ENCODE peak calls at places on chromosomes 11 and 22, in nine cellular contexts. Z is skeletal muscle cell; X is neural crest cell; E is iris pigment epithelial cell; G is activated T-helper 1 cell treated with Interleukin-2 at 50 U/mL for 16 hours; V is non-pigmented ciliary epithelial cell; P is fibroblast of mammary gland; T is stimulated activated CD8-positive, alpha-beta memory T cell treated with anti-CD3 and anti-CD28 coated beads, Interleukin-7, amount 100 ng/mL, for 1 hour; J is stimulated activated CD4-positive, alpha-beta T cell treated with anti-CD3 and anti-CD28 coated beads, Interleukin-4, amount 100 ng/mL, for 48 hours. Q is an unnamed sample.

GRCh38 chr11:121347094-121347493 is 54.5 kb downstream of the SC5D start:
- DNase-seq in X (no peak), J (no peak), Z (no peak), P (no peak), G (no peak), T (no peak), E (no peak), V (no peak), Q (no peak)

GRCh38 chr11:61680622-61681191 is 516 bp downstream of the DAGLA start:
- DNase-seq in T (no peak), G (no peak), V (no peak), J (no peak), X (no peak), P (no peak), Z (no peak), E (no peak), Q (no peak)

GRCh38 chr11:33868646-33869461 is 23.0 kb downstream of the LMO2 start:
- DNase-seq in Z (no peak), V (no peak), P (no peak), T (no peak), E (no peak), X (no peak), J (no peak), G (no peak), Q (no peak)

GRCh38 chr11:65504671-65505433 is 6.0 kb downstream of the MALAT1 start:
- DNase-seq in G (no peak), P (peak), Z (no peak), J (no peak), T (no peak), V (no peak), X (no peak), E (peak), Q (peak)

GRCh38 chr11:69499216-69499945 is 17.9 kb downstream of the LINC01488 start:
- DNase-seq in T (no peak), V (no peak), P (no peak), G (no peak), E (no peak), J (no peak), Z (no peak), X (no peak), Q (no peak)

GRCh38 chr11:28223577-28223976 is 115.4 kb downstream of the METTL15 start:
- DNase-seq in X (no peak), Z (no peak), V (no peak), G (no peak), J (no peak), E (no peak), P (no peak), T (no peak), Q (no peak)

GRCh38 chr22:30254307-30254706 is 7.7 kb upstream of the LIF start:
- DNase-seq in G (no peak), V (no peak), P (no peak), Z (no peak), X (no peak), E (no peak), J (no peak), T (no peak), Q (no peak)

GRCh38 chr11:18243783-18244362 is 4.6 kb downstream of the SAA2 start:
- DNase-seq in J (peak), T (peak), G (peak), P (peak), E (peak), Z (peak), X (peak), V (peak), Q (peak)

GRCh38 chr11:10116588-10116987 is 177.4 kb downstream of the SBF2 start:
- DNase-seq in Z (no peak), J (no peak), X (no peak), T (no peak), E (no peak), G (no peak), P (no peak), V (no peak), Q (no peak)

GRCh38 chr11:111663820-111664219 is 61.6 kb downstream of the SIK2 start:
- DNase-seq in J (no peak), V (no peak), Z (peak), E (peak), X (no peak), G (no peak), T (no peak), P (peak), Q (peak)

GRCh38 chr22:17205432-17205831 is 13.8 kb downstream of the ADA2 start:
- DNase-seq in T (no peak), V (no peak), P (no peak), X (no peak), J (no peak), G (no peak), Z (no peak), E (no peak), Q (no peak)

GRCh38 chr22:27107824-27108223 is 450.4 kb downstream of the MIAT start:
- DNase-seq in X (no peak), P (peak), T (no peak), V (peak), G (no peak), Z (peak), J (no peak), E (peak), Q (peak)

GRCh38 chr22:44380716-44381500 is 68.2 kb upstream of the SHISAL1 start:
- DNase-seq in P (no peak), J (no peak), Z (no peak), V (no peak), T (no peak), G (no peak), X (no peak), E (no peak), Q (no peak)

GRCh38 chr11:9787981-9788521 is 124.2 kb downstream of the SWAP70 start:
- DNase-seq in E (peak), P (peak), X (no peak), V (peak), J (no peak), T (no peak), Z (peak), G (no peak), Q (peak)

GRCh38 chr11:6319001-6319878 is 1.1 kb downstream of the CAVIN3 start:
- DNase-seq in Z (no peak), V (no peak), P (peak), X (peak), E (peak), J (no peak), G (no peak), T (no peak), Q (no peak)

GRCh38 chr22:40243891-40244290 is 66.2 kb downstream of the TNRC6B start:
- DNase-seq in X (no peak), E (no peak), T (no peak), V (no peak), Z (no peak), P (no peak), J (no peak), G (no peak), Q (no peak)

GRCh38 chr11:16397355-16397754 is 41.0 kb upstream of the SOX6 start:
- DNase-seq in X (no peak), Z (no peak), P (no peak), V (no peak), E (no peak), G (no peak), J (no peak), T (no peak), Q (no peak)

GRCh38 chr11:71244116-71244815 is 8.1 kb downstream of the SHANK2 start:
- DNase-seq in J (no peak), G (no peak), T (no peak), E (peak), V (no peak), Z (no peak), X (no peak), P (peak), Q (no peak)